ENCODE peak calls at places on chromosomes 16 and 17, in six cellular contexts. N is GM12878, P is K562, G is H1, C is HCT116, M is HepG2. L is an unnamed sample. For H3K9me3, the result is how much of the 10 kb centered on the place peaks cover.

GRCh38 chr16:81360135-81360534 is 45.4 kb downstream of the GAN start:
- DNase-seq in P (no peak), M (no peak), N (no peak), G (no peak), C (no peak), L (no peak)

GRCh38 chr17:47948706-47949196 is 7.4 kb downstream of the PNPO start:
- DNase-seq in C (no peak), N (no peak), G (no peak), M (peak), P (no peak), L (no peak)

GRCh38 chr17:74922694-74923537 is at the start of gene USH1G:
- DNase-seq in C (no peak), G (no peak), P (peak), N (no peak), M (no peak), L (no peak)

GRCh38 chr17:2277430-2278170 is 26.0 kb downstream of the SMG6 start:
- DNase-seq in N (no peak), M (no peak), P (no peak), C (no peak), G (no peak), L (no peak)

GRCh38 chr16:68969338-68969737 is 126.0 kb downstream of the TANGO6 start:
- DNase-seq in G (no peak), N (no peak), P (no peak), C (no peak), M (no peak), L (no peak)

GRCh38 chr17:39283098-39283497 is 57.4 kb upstream of the STAC2 start:
- DNase-seq in G (no peak), M (no peak), N (no peak), C (no peak), P (no peak), L (no peak)

GRCh38 chr16:37511-37910 is 15.9 kb downstream of the POLR3K start:
- DNase-seq in G (no peak), P (no peak), N (no peak), C (no peak), M (no peak), L (no peak)

GRCh38 chr16:88596477-88596876 is 26.3 kb downstream of the ZC3H18 start:
- DNase-seq in M (no peak), C (no peak), N (no peak), G (no peak), P (no peak), L (no peak)

GRCh38 chr16:642189-643049 is 791 bp downstream of the MCRIP2 start:
- DNase-seq in G (no peak), P (peak), C (no peak), N (no peak), M (peak), L (no peak)

GRCh38 chr16:10040136-10041080 is 141.8 kb downstream of the GRIN2A start:
- DNase-seq in N (no peak), G (no peak), M (no peak), P (no peak), C (no peak), L (no peak)

GRCh38 chr16:72198021-72198420 is 26.1 kb upstream of the PMFBP1 start:
- DNase-seq in P (no peak), G (no peak), M (no peak), C (no peak), N (no peak), L (peak)

GRCh38 chr17:81346908-81347349 is 48.3 kb upstream of the BAHCC1 start:
- DNase-seq in N (no peak), G (no peak), P (no peak), M (no peak), C (no peak), L (no peak)

GRCh38 chr17:43033947-43034622 is 9.1 kb downstream of the RND2 start:
- DNase-seq in C (no peak), P (no peak), G (no peak), N (no peak), M (no peak), L (no peak)

GRCh38 chr16:79171504-79172240 is 428.9 kb downstream of the MAF start:
- DNase-seq in P (no peak), C (no peak), G (no peak), M (no peak), N (no peak), L (no peak)

GRCh38 chr17:37359682-37360188 is 16.1 kb upstream of the C17orf78 start:
- DNase-seq in N (no peak), P (no peak), C (no peak), M (no peak), G (no peak), L (no peak)

GRCh38 chr17:30379303-30380105 is 777 bp downstream of the CPD start:
- DNase-seq in C (no peak), N (no peak), M (no peak), G (no peak), P (peak), L (no peak)

GRCh38 chr17:66900126-66901010 is 64.1 kb upstream of the CACNG4 start:
- DNase-seq in N (no peak), C (peak), M (peak), G (no peak), P (no peak), L (no peak)

GRCh38 chr17:49106366-49107210 is 26.0 kb upstream of the B4GALNT2 start:
- DNase-seq in G (no peak), C (no peak), M (peak), N (no peak), P (peak), L (no peak)

GRCh38 chr16:74563828-74564263 is 43.1 kb downstream of the GLG1 start:
- DNase-seq in N (no peak), P (peak), C (peak), G (no peak), M (no peak), L (no peak)

GRCh38 chr16:84036131-84036530 is 6.5 kb downstream of the SLC38A8 start:
- DNase-seq in M (no peak), C (no peak), N (no peak), P (no peak), G (no peak), L (no peak)

GRCh38 chr16:84036982-84037425 is 5.6 kb downstream of the SLC38A8 start:
- DNase-seq in M (no peak), N (no peak), P (no peak), G (no peak), C (no peak), L (no peak)

GRCh38 chr16:84032458-84033178 is 10.0 kb downstream of the SLC38A8 start:
- DNase-seq in P (no peak), G (no peak), C (no peak), M (no peak), N (no peak), L (no peak)

GRCh38 chr16:84033251-84034195 is 9.1 kb downstream of the SLC38A8 start:
- DNase-seq in P (no peak), C (no peak), M (no peak), G (no peak), N (no peak), L (no peak)

DNA sequence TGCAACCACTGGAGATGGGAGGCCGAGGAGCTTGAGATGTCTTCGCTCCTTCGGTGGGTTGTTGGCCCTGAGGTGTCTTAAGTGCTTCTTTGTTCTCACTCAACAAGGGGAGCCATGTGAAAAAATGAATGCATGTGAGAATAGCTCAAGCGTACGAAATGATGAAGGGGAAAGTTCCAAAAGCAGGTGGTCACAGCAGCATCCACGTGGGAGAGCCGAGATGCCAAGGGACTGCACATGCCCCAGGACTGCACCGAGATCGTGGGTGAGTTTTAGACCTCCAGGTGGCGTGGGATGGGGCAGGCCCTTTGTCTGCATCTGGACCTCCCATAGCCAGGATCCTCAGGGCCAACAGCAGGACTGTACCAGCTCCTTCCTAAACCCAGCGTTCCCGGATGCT is 8.1 kb downstream of the SLC38A8 start:
- DNase-seq in P (no peak), G (no peak), N (no peak), C (no peak), M (no peak), L (no peak)
- H3K9me3 ChIP-seq in P (under half), G (under half), N (under half), C (under half), M (under half), L (under half)

GRCh38 chr17:50117202-50118040 is 12.5 kb downstream of the SAMD14 start:
- DNase-seq in M (peak), P (peak), G (no peak), C (peak), N (no peak), L (no peak)
- TF ChIP-seq EZH2 in M (no peak), P (no peak), G (no peak), C (no peak), N (no peak), L (no peak)

DNA sequence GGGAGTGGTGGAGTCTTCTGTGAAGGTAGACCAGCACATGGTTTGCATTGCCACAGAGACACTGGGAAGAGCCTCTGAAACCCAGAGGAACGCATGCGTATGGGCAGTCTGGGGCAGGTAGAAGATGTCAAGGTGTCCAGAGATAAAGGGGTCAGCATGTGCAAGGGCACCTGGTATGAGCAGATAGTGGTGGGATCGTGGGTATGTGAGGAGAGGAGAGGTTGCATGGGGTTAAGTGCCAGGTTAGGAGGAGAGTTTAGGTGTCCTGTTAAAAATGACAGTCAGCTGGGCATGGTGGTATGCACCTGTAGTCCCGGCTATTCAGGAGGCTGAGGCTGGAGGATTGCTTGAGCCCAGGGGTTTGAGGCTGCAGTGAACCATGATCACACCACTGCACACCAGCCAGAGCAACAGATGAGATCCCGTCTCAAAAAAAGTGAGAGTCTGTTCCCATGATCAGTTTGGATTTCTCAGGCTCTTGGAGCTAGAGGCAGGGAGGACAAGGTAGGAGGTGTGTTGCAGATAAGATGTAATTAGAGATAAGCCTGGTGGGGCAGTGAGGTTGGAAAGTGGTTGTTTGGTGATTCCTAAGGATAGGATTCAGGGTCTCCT is 3.0 kb downstream of the PYCARD start:
- DNase-seq in P (no peak), C (no peak), G (no peak), N (no peak), M (no peak), L (no peak)
- TF ChIP-seq POLR2AphosphoS5 in P (no peak), C (no peak), G (peak), N (peak), M (no peak), L (peak)

DNA sequence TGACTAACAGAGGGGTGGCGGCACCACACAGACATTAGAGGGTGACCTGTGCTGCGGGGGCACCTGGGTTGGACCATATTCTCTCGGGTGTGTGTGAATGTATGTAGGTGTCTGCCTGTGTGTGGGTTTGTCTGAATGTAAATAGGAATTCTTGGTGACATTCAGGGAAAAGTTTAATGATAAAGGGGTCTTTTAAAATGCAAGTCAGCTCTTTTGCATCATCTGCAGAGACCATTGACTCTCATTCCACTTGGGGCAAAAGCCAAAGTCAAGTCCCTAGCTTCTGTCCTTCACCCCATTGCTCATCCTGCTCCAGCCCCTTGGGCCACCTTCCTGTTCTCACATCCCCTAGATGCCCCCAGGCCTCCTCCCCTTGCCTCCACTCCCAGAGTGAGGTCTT is 23.6 kb downstream of the KSR1 start:
- DNase-seq in P (no peak), G (no peak), C (no peak), M (no peak), N (no peak), L (no peak)
- H3K9me3 ChIP-seq in P (under half), G (under half), C (under half), M (under half), N (under half), L (under half)

GRCh38 chr17:7841622-7842379 is 7.8 kb downstream of the KDM6B start:
- DNase-seq in M (peak), G (no peak), C (peak), N (no peak), P (peak), L (no peak)
- TF ChIP-seq EZH2 in M (no peak), G (peak), C (no peak), N (no peak), P (no peak), L (no peak)

GRCh38 chr16:59179446-59180082 is 445.4 kb upstream of the GOT2 start:
- DNase-seq in C (no peak), P (no peak), N (no peak), G (no peak), M (peak), L (no peak)
- TF ChIP-seq POLR2AphosphoS5 in C (no peak), P (no peak), N (no peak), G (no peak), M (no peak), L (no peak)

GRCh38 chr17:60493847-60494321 is 32.2 kb downstream of the APPBP2 start:
- DNase-seq in N (no peak), P (no peak), G (no peak), C (no peak), M (no peak), L (no peak)

GRCh38 chr17:60495260-60495659 is 30.8 kb downstream of the APPBP2 start:
- DNase-seq in C (no peak), P (no peak), N (no peak), M (no peak), G (no peak), L (no peak)

GRCh38 chr17:60496051-60496450 is 30.0 kb downstream of the APPBP2 start:
- DNase-seq in P (no peak), N (no peak), C (no peak), M (no peak), G (no peak), L (no peak)

DNA sequence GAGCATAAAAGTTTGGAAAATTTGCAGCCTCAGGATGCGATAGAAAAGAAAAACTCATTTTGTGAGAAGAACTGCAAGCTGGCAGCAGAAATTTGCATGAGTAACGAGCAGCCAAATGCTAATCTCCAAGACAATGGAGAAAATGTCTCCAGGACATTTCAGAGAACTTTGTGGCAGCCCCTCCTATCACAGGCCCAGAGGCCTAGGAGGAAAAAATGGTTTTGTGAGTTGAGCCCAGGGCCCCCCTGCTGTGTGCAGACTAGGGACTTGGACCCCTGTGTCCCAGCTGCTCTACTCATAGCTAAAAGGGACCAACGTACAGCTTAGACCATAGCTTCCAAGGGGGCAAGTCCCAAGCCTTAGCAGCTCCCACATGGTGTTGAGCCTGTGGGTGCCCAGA is 34.3 kb downstream of the APPBP2 start:
- DNase-seq in P (no peak), N (no peak), G (no peak), C (no peak), M (no peak), L (no peak)
- H3K9me3 ChIP-seq in P (under half), N (under half), G (half or more), C (under half), M (under half), L (under half)

GRCh38 chr17:7263801-7264078 is 1.5 kb upstream of the CLDN7 start:
- DNase-seq in M (no peak), C (no peak), G (no peak), N (no peak), P (no peak), L (no peak)

GRCh38 chr17:7260601-7261376 is 1.5 kb downstream of the CLDN7 start:
- DNase-seq in N (no peak), P (no peak), G (no peak), C (no peak), M (no peak), L (no peak)

GRCh38 chr17:7263071-7263800 is 958 bp upstream of the CLDN7 start:
- DNase-seq in C (peak), N (no peak), G (no peak), M (no peak), P (peak), L (no peak)

GRCh38 chr17:7261377-7262191 is 694 bp downstream of the CLDN7 start:
- DNase-seq in C (no peak), P (no peak), G (no peak), N (no peak), M (no peak), L (no peak)

GRCh38 chr17:7262192-7263070 is at the start of gene CLDN7:
- DNase-seq in G (peak), P (no peak), M (no peak), N (no peak), C (peak), L (no peak)
- TF ChIP-seq EZH2 in G (no peak), P (no peak), M (no peak), N (no peak), C (no peak), L (no peak)

DNA sequence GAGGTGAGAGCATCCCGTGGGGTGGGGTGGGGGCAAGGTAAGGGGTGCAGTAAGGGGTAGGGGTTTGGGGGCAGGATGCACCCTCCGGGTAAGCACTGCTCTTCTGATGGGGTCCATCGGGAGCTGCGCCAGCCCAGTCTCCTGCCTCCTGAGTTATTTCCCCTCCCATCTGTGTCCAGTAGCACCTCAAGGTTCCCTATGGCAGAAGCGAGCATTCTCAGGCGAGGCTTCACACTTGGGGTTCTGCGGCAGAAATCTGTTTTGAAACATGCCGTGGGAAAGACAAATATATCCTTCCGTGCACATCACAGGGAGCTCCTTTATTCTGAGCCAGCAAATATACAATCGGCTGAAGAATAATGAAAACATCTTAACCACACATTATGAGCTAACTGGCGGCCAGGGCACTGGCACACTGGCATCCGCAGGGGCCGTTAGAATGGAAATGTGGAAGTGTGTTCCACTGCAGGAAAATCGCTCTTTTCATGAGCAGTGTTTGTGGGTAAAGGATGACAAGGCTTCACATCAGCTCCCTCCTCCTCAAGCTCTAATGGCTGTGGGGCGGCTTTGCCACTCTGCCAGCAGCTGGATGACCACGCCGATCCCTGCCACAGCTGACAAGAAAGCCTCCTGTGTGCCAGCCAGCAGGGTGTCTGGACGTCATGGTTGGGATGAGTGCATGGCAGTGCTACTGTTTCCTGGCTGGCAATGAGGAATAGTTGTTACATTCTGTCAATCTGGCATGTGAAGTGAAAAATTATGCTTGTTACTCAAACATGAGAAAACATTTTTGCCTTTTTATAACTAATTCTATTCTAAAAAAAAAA is 20.0 kb downstream of the MTHFSD start:
- DNase-seq in G (no peak), N (no peak), P (no peak), C (no peak), M (no peak), L (no peak)
- TF ChIP-seq POLR2AphosphoS5 in G (no peak), N (no peak), P (no peak), C (no peak), M (no peak), L (no peak)

GRCh38 chr17:77701996-77702395 is 256.5 kb upstream of the TNRC6C start:
- DNase-seq in C (no peak), G (no peak), P (no peak), N (no peak), M (no peak), L (no peak)
- H3K9me3 ChIP-seq in C (under half), G (under half), P (under half), N (under half), M (under half), L (under half)

L was measured in SK-N-MC.